ENCODE peak calls at places on chromosome 18, in four cellular contexts. S, O, E and U are unnamed samples.

GRCh38 chr18:55314615-55315237 is 273.3 kb downstream of the TCF4 start:
- DNase-seq in E (no peak), O (no peak), S (no peak), U (no peak)

GRCh38 chr18:51461956-51462355 is 264.5 kb upstream of the MEX3C start:
- DNase-seq in S (no peak), O (no peak), E (no peak), U (no peak)

GRCh38 chr18:8366070-8366469 is 243.2 kb upstream of the RAB12 start:
- DNase-seq in O (no peak), S (no peak), E (no peak), U (no peak)

GRCh38 chr18:69718912-69719547 is 228.6 kb downstream of the CD226 start:
- DNase-seq in E (no peak), O (no peak), S (no peak), U (no peak)

GRCh38 chr18:495452-495851 is 5.0 kb downstream of the COLEC12 start:
- DNase-seq in O (no peak), E (no peak), S (no peak), U (no peak)

GRCh38 chr18:78914586-78914935 is 65.1 kb upstream of the SALL3 start:
- DNase-seq in E (no peak), S (no peak), O (no peak), U (no peak)

GRCh38 chr18:7066965-7067555 is 50.5 kb downstream of the LAMA1 start:
- DNase-seq in E (no peak), S (no peak), O (no peak), U (no peak)

GRCh38 chr18:50748243-50749229 is 71.3 kb downstream of the MRO start:
- DNase-seq in O (no peak), S (no peak), E (no peak), U (no peak)

GRCh38 chr18:13485182-13485581 is 241.2 kb downstream of the FAM210A start:
- DNase-seq in E (no peak), O (no peak), S (no peak), U (no peak)

GRCh38 chr18:10195529-10195928 is 258.9 kb upstream of the APCDD1 start:
- DNase-seq in O (no peak), E (no peak), S (no peak), U (no peak)

GRCh38 chr18:23105030-23105429 is 30.3 kb upstream of the CABLES1 start:
- DNase-seq in E (no peak), S (no peak), O (no peak), U (no peak)

GRCh38 chr18:2898131-2898640 is 51.4 kb downstream of the EMILIN2 start:
- DNase-seq in S (no peak), O (no peak), E (no peak), U (no peak)

GRCh38 chr18:8507361-8507760 is 101.9 kb upstream of the RAB12 start:
- DNase-seq in E (no peak), O (no peak), S (no peak), U (no peak)

GRCh38 chr18:50268022-50268747 is 1.9 kb upstream of the CFAP53 start:
- DNase-seq in S (peak; percentile 44), O (peak; percentile 89), E (peak; percentile 90), U (peak; percentile 67)

GRCh38 chr18:70446063-70446462 is 157.2 kb downstream of the SOCS6 start:
- DNase-seq in E (no peak), O (no peak), S (no peak), U (no peak)

GRCh38 chr18:77995593-77995992 is 745.9 kb downstream of the GALR1 start:
- DNase-seq in O (no peak), S (no peak), E (no peak), U (no peak)

GRCh38 chr18:3916082-3916481 is 466.1 kb downstream of the TGIF1 start:
- DNase-seq in O (no peak), E (no peak), S (no peak), U (peak; percentile 23)

GRCh38 chr18:4246374-4246773 is 208.7 kb downstream of the DLGAP1 start:
- DNase-seq in O (no peak), E (no peak), S (no peak), U (no peak)

GRCh38 chr18:62399781-62400308 is 74.7 kb downstream of the TNFRSF11A start:
- DNase-seq in O (peak; percentile 12), S (no peak), E (peak; percentile 56), U (no peak)

GRCh38 chr18:42156266-42156665 is 201.2 kb downstream of the PIK3C3 start:
- DNase-seq in E (no peak), S (no peak), O (no peak), U (no peak)

GRCh38 chr18:73274812-73275621 is 407.2 kb upstream of the NETO1 start:
- DNase-seq in E (no peak), S (no peak), O (no peak), U (no peak)

GRCh38 chr18:58909521-58909920 is 44.8 kb downstream of the ZNF532 start:
- DNase-seq in S (no peak), O (no peak), E (no peak), U (no peak)

GRCh38 chr18:45565280-45565970 is 49.9 kb upstream of the SLC14A2 start:
- DNase-seq in E (no peak), O (no peak), S (no peak), U (peak; percentile 9)

GRCh38 chr18:48321121-48321520 is 88.1 kb downstream of the ZBTB7C start:
- DNase-seq in O (no peak), E (no peak), S (no peak), U (no peak)

GRCh38 chr18:9965711-9966624 is 52.2 kb downstream of the VAPA start:
- DNase-seq in S (no peak), E (no peak), O (no peak), U (no peak)

GRCh38 chr18:59054892-59055291 is 84.8 kb upstream of the SEC11C start:
- DNase-seq in S (no peak), O (no peak), E (no peak), U (no peak)

GRCh38 chr18:37124511-37124910 is 295.6 kb downstream of the KIAA1328 start:
- DNase-seq in E (no peak), S (no peak), O (no peak), U (no peak)

GRCh38 chr18:1392046-1392445 is 487.4 kb downstream of the ADCYAP1 start:
- DNase-seq in S (no peak), O (no peak), E (no peak), U (no peak)

GRCh38 chr18:30139631-30140287 is 902.8 kb downstream of the DSC3 start:
- DNase-seq in S (no peak), E (no peak), O (no peak), U (no peak)

GRCh38 chr18:54995421-54995820 is 36.2 kb upstream of the CCDC68 start:
- DNase-seq in O (no peak), E (no peak), S (no peak), U (no peak)

GRCh38 chr18:23716516-23716915 is 27.3 kb downstream of the LAMA3 start:
- DNase-seq in S (no peak), O (no peak), E (no peak), U (peak; percentile 51)

GRCh38 chr18:46366977-46367376 is 262.8 kb downstream of the HAUS1 start:
- DNase-seq in O (no peak), S (no peak), E (no peak), U (no peak)

GRCh38 chr18:8001711-8002110 is 434.6 kb downstream of the PTPRM start:
- DNase-seq in O (no peak), E (no peak), S (no peak), U (no peak)

GRCh38 chr18:48108136-48108535 is 177.7 kb upstream of the SMAD2 start:
- DNase-seq in S (no peak), O (no peak), E (no peak), U (no peak)

GRCh38 chr18:46555724-46556123 is 101.3 kb downstream of the LOXHD1 start:
- DNase-seq in E (no peak), O (peak; percentile 13), S (peak; percentile 63), U (peak; percentile 74)